ENCODE peak calls at places on chromosomes 4 and X, in four cellular contexts. L, N, S and V are unnamed samples.

GRCh38 chr4:124530464-124531077 is 182.0 kb downstream of the ANKRD50 start:
- DNase-seq in S (no peak), N (no peak), L (no peak), V (no peak)

GRCh38 chrX:53211391-53211978 is 13.5 kb downstream of the KDM5C start:
- DNase-seq in N (no peak), L (no peak), S (no peak), V (no peak)

GRCh38 chr4:6232836-6233785 is 32.8 kb upstream of the JAKMIP1 start:
- DNase-seq in N (no peak), L (no peak), S (no peak), V (no peak)

GRCh38 chr4:173466101-173466500 is 63.9 kb downstream of the HAND2 start:
- DNase-seq in N (no peak), L (no peak), S (no peak), V (no peak)

GRCh38 chrX:136710324-136710951 is 62.5 kb downstream of the CD40LG start:
- DNase-seq in N (no peak), L (peak), S (no peak), V (no peak)

GRCh38 chr4:73683033-73683432 is 57.3 kb upstream of the CXCL8 start:
- DNase-seq in L (no peak), N (no peak), S (no peak), V (no peak)

GRCh38 chrX:140507982-140508305 is 3.1 kb upstream of the SOX3 start:
- DNase-seq in L (no peak), N (no peak), S (no peak), V (no peak)

GRCh38 chr4:3312362-3312761 is 19.5 kb downstream of the RGS12 start:
- DNase-seq in S (no peak), N (no peak), L (peak), V (no peak)

GRCh38 chr4:41887821-41888699 is 47.2 kb upstream of the TMEM33 start:
- DNase-seq in N (peak), S (no peak), L (peak), V (peak)

GRCh38 chr4:109276482-109277095 is 25.9 kb downstream of the COL25A1 start:
- DNase-seq in N (no peak), L (peak), S (no peak), V (no peak)

GRCh38 chr4:91840359-91840758 is 463.4 kb upstream of the GRID2 start:
- DNase-seq in L (no peak), N (no peak), S (no peak), V (no peak)

GRCh38 chrX:46599051-46599560 is 25.5 kb downstream of the CHST7 start:
- DNase-seq in L (no peak), N (no peak), S (no peak), V (no peak)

GRCh38 chrX:261167-261857 is 19.9 kb upstream of the PLCXD1 start:
- DNase-seq in N (no peak), S (no peak), L (no peak), V (no peak)

GRCh38 chr4:105147226-105148151 is 813 bp downstream of the TET2 start:
- DNase-seq in S (no peak), N (no peak), L (peak), V (peak)

GRCh38 chr4:20281453-20281852 is 29.7 kb downstream of the SLIT2 start:
- DNase-seq in N (no peak), L (no peak), S (no peak), V (no peak)

GRCh38 chr4:140704964-140705363 is 51.2 kb downstream of the TBC1D9 start:
- DNase-seq in N (no peak), S (no peak), L (no peak), V (no peak)

GRCh38 chr4:5852806-5853205 is 40.1 kb downstream of the CRMP1 start:
- DNase-seq in S (no peak), N (no peak), L (no peak), V (no peak)

GRCh38 chr4:123649644-123650356 is 253.2 kb downstream of the SPRY1 start:
- DNase-seq in L (no peak), N (peak), S (no peak), V (no peak)

GRCh38 chr4:77958897-77959296 is 96.3 kb downstream of the MRPL1 start:
- DNase-seq in N (no peak), L (no peak), S (no peak), V (no peak)

GRCh38 chr4:100462206-100462605 is 55.6 kb downstream of the EMCN start:
- DNase-seq in N (no peak), L (no peak), S (no peak), V (peak)